ENCODE peak calls at places on chromosomes 11 and 22, in ten cellular contexts. R is osteoblast; O is stimulated activated CD4-positive, alpha-beta T cell treated with anti-CD3 and anti-CD28 coated beads, Interleukin-2, amount 100 ng/mL, for 48 hours; F is mammary epithelial cell; D is neural progenitor cell; G is fibroblast of gingiva; A is AG20443; H is T-helper 9 cell; U is activated naive CD8-positive, alpha-beta T cell treated with anti-CD3 and anti-CD28 coated beads for 36 hours; T is MCF 10A. C is an unnamed sample.

GRCh38 chr11:8766993-8767374 is 84.4 kb downstream of the RPL27A start:
- DNase-seq in D (no peak), H (no peak), R (no peak), O (no peak), U (no peak), T (peak; percentile 38), G (no peak), F (no peak), A (no peak), C (no peak)

GRCh38 chr11:23201936-23202522 is 341.8 kb upstream of the CCDC179 start:
- DNase-seq in D (no peak), F (no peak), O (no peak), U (no peak), H (no peak), T (no peak), A (no peak), G (no peak), R (no peak), C (no peak)

GRCh38 chr22:27918351-27919221 is 470 bp downstream of the PITPNB start:
- DNase-seq in R (peak; percentile 69), H (peak; percentile 29), D (peak; percentile 80), F (peak; percentile 64), A (peak; percentile 68), O (peak; percentile 51), T (peak; percentile 46), U (peak; percentile 74), G (peak; percentile 20), C (peak; percentile 92)

GRCh38 chr11:1193326-1194230 is 29.3 kb upstream of the MUC5B start:
- DNase-seq in H (no peak), G (no peak), O (no peak), R (peak; percentile 76), D (no peak), T (no peak), A (no peak), F (no peak), U (no peak), C (no peak)

GRCh38 chr11:19101803-19102520 is 15.0 kb upstream of the ZDHHC13 start:
- DNase-seq in A (no peak), G (no peak), R (no peak), T (peak; percentile 14), D (no peak), F (no peak), U (no peak), H (no peak), O (no peak), C (no peak)

GRCh38 chr11:96267490-96268010 is 75.4 kb downstream of the MAML2 start:
- DNase-seq in F (no peak), A (no peak), U (peak; percentile 64), O (peak; percentile 23), G (no peak), R (no peak), D (no peak), T (no peak), H (no peak), C (no peak)

GRCh38 chr11:67366546-67366945 is 6.9 kb downstream of the CLCF1 start:
- DNase-seq in H (no peak), O (no peak), D (no peak), A (no peak), U (no peak), F (no peak), R (peak; percentile 80), G (no peak), T (no peak), C (no peak)

GRCh38 chr11:13091373-13091772 is 82.3 kb downstream of the RASSF10 start:
- DNase-seq in H (no peak), G (no peak), D (no peak), A (no peak), T (peak; percentile 55), R (no peak), F (peak; percentile 95), U (no peak), O (no peak), C (no peak)

GRCh38 chr11:86370922-86371614 is 3.6 kb upstream of the CCDC81 start:
- DNase-seq in G (peak; percentile 25), D (no peak), F (peak; percentile 83), T (no peak), R (no peak), A (peak; percentile 21), O (no peak), H (no peak), U (no peak), C (no peak)

GRCh38 chr11:8963569-8964323 is 496 bp downstream of the TMEM9B start:
- DNase-seq in T (peak; percentile 83), R (peak; percentile 90), D (peak; percentile 85), F (no peak), G (no peak), H (peak; percentile 58), A (peak; percentile 77), O (peak; percentile 64), U (peak; percentile 80), C (peak; percentile 93)

GRCh38 chr11:72069787-72070251 is 10.5 kb downstream of the NUMA1 start:
- DNase-seq in F (peak; percentile 74), D (peak; percentile 29), O (no peak), T (peak; percentile 86), G (peak; percentile 87), R (peak; percentile 73), A (peak; percentile 92), U (no peak), H (no peak), C (peak; percentile 94)

GRCh38 chr22:30250713-30251267 is 4.2 kb upstream of the LIF start:
- DNase-seq in O (peak; percentile 39), T (peak; percentile 80), F (peak; percentile 90), U (peak; percentile 47), H (no peak), A (peak; percentile 66), D (no peak), G (no peak), R (peak; percentile 99), C (no peak)

GRCh38 chr11:1333860-1334259 is 24.4 kb upstream of the TOLLIP start:
- DNase-seq in H (no peak), F (no peak), T (no peak), O (no peak), U (no peak), D (no peak), R (no peak), A (no peak), G (no peak), C (no peak)

GRCh38 chr11:8639655-8640054 is 42.8 kb downstream of the TRIM66 start:
- DNase-seq in F (no peak), O (no peak), D (no peak), A (no peak), R (no peak), U (no peak), H (no peak), G (no peak), T (no peak), C (no peak)

GRCh38 chr22:47995718-47996117 is 1233.3 kb downstream of the TBC1D22A start:
- DNase-seq in H (no peak), D (no peak), U (no peak), T (no peak), O (no peak), G (no peak), R (no peak), F (no peak), A (no peak), C (no peak)

GRCh38 chr11:118922745-118923627 is 2.7 kb downstream of the BCL9L start:
- DNase-seq in A (no peak), T (peak; percentile 28), F (no peak), U (no peak), G (no peak), D (no peak), O (no peak), R (peak; percentile 57), H (no peak), C (no peak)

GRCh38 chr11:66868726-66869291 is 11.9 kb downstream of the LRFN4 start:
- DNase-seq in D (peak; percentile 86), G (no peak), T (peak; percentile 71), H (peak; percentile 65), U (peak; percentile 84), R (peak; percentile 89), F (peak; percentile 43), A (no peak), O (peak; percentile 73), C (no peak)

GRCh38 chr11:34407121-34407813 is 31.5 kb upstream of the CAT start:
- DNase-seq in T (no peak), O (no peak), R (no peak), F (peak; percentile 37), U (no peak), D (no peak), H (no peak), A (no peak), G (no peak), C (no peak)

GRCh38 chr11:38169286-38169685 is 1571.2 kb upstream of the RAG2 start:
- DNase-seq in O (no peak), H (no peak), F (peak; percentile 75), R (peak; percentile 62), U (no peak), G (no peak), D (no peak), T (peak; percentile 69), A (no peak), C (no peak)

C was measured in esophagus muscularis mucosa.